ENCODE peak calls at places on chromosome 11, in eight cellular contexts. R is HuH-7; S is activated CD8-positive, alpha-beta memory T cell treated with anti-CD3 and anti-CD28 coated beads for 48 hours; Y is NCI-H460; C is amniotic epithelial cell; Q is cardiac muscle cell; B is NCI-H774; F is epithelial cell of prostate. H is an unnamed sample.

GRCh38 chr11:46162700-46163099 is 41.4 kb upstream of the PHF21A start:
- DNase-seq in R (no peak), S (peak), Y (no peak), C (no peak), Q (no peak), B (no peak), F (no peak), H (no peak)

GRCh38 chr11:1844221-1845094 is 5.7 kb downstream of the TNNI2 start:
- DNase-seq in R (no peak), S (no peak), Y (peak), C (peak), Q (peak), B (no peak), F (no peak), H (no peak)

GRCh38 chr11:94473177-94473799 is 20.4 kb downstream of the MRE11 start:
- DNase-seq in R (no peak), S (no peak), Y (no peak), C (peak), Q (peak), B (no peak), F (no peak), H (no peak)

GRCh38 chr11:47847892-47848635 is at the start of gene NUP160:
- DNase-seq in R (peak), S (peak), Y (peak), C (peak), Q (peak), B (peak), F (no peak), H (peak)

GRCh38 chr11:96284401-96284800 is 58.6 kb downstream of the MAML2 start:
- DNase-seq in R (no peak), S (no peak), Y (no peak), C (no peak), Q (no peak), B (no peak), F (no peak), H (no peak)

GRCh38 chr11:65456418-65456817 is 33.8 kb downstream of the NEAT1 start:
- DNase-seq in R (no peak), S (no peak), Y (no peak), C (no peak), Q (no peak), B (no peak), F (no peak), H (no peak)

GRCh38 chr11:107853070-107853469 is 5.5 kb downstream of the SLC35F2 start:
- DNase-seq in R (no peak), S (no peak), Y (no peak), C (no peak), Q (no peak), B (no peak), F (no peak), H (no peak)

GRCh38 chr11:85764796-85765195 is 46.1 kb downstream of the SYTL2 start:
- DNase-seq in R (no peak), S (no peak), Y (no peak), C (no peak), Q (no peak), B (no peak), F (no peak), H (no peak)

GRCh38 chr11:31802609-31802989 is 8.5 kb downstream of the PAX6 start:
- DNase-seq in R (no peak), S (no peak), Y (no peak), C (no peak), Q (no peak), B (no peak), F (no peak), H (no peak)

GRCh38 chr11:69244286-69244685 is 49.7 kb upstream of the MYEOV start:
- DNase-seq in R (no peak), S (no peak), Y (no peak), C (no peak), Q (no peak), B (no peak), F (no peak), H (no peak)

GRCh38 chr11:62208785-62209144 is 292 bp downstream of the SCGB2A1 start:
- DNase-seq in R (no peak), S (no peak), Y (no peak), C (no peak), Q (no peak), B (no peak), F (no peak), H (no peak)

GRCh38 chr11:79768343-79768742 is 327.5 kb upstream of the TENM4 start:
- DNase-seq in R (no peak), S (no peak), Y (no peak), C (no peak), Q (no peak), B (no peak), F (no peak), H (no peak)

GRCh38 chr11:130145975-130146776 is 13.4 kb upstream of the ST14 start:
- DNase-seq in R (no peak), S (no peak), Y (peak), C (peak), Q (no peak), B (no peak), F (peak), H (no peak)

GRCh38 chr11:6618117-6619020 is 853 bp downstream of the TPP1 start:
- DNase-seq in R (no peak), S (no peak), Y (no peak), C (peak), Q (peak), B (no peak), F (no peak), H (no peak)

GRCh38 chr11:64053699-64054098 is 18.0 kb downstream of the FLRT1 start:
- DNase-seq in R (no peak), S (no peak), Y (no peak), C (peak), Q (no peak), B (no peak), F (no peak), H (no peak)

GRCh38 chr11:86047275-86047991 is 21.5 kb downstream of the PICALM start:
- DNase-seq in R (no peak), S (no peak), Y (no peak), C (peak), Q (peak), B (no peak), F (no peak), H (no peak)

GRCh38 chr11:46363455-46363920 is 16.2 kb downstream of the DGKZ start:
- DNase-seq in R (no peak), S (no peak), Y (no peak), C (no peak), Q (no peak), B (no peak), F (no peak), H (peak)